ENCODE peak calls at places on chromosomes 7 and 10, in six cellular contexts. J, N, C, O, K and U are unnamed samples.

GRCh38 chr7:44281811-44282600 is 43.4 kb downstream of the CAMK2B start:
- DNase-seq in J (no peak), N (no peak), C (no peak), O (no peak), K (no peak), U (no peak)

GRCh38 chr7:33743594-33743993 is 161.7 kb upstream of the BMPER start:
- DNase-seq in J (no peak), N (no peak), C (no peak), O (no peak), K (peak), U (no peak)

GRCh38 chr10:119189811-119190282 is 11.2 kb upstream of the PRDX3 start:
- DNase-seq in J (no peak), N (no peak), C (no peak), O (no peak), K (peak), U (no peak)

GRCh38 chr7:84508569-84508968 is 314.0 kb upstream of the SEMA3A start:
- DNase-seq in J (no peak), N (no peak), C (no peak), O (no peak), K (no peak), U (no peak)

GRCh38 chr7:112160130-112160770 is 45.9 kb downstream of the DOCK4 start:
- DNase-seq in J (no peak), N (no peak), C (no peak), O (no peak), K (peak), U (no peak)

GRCh38 chr10:124339951-124340760 is 78.6 kb downstream of the OAT start:
- DNase-seq in J (no peak), N (no peak), C (no peak), O (no peak), K (no peak), U (no peak)

GRCh38 chr10:13271552-13272163 is 28.2 kb downstream of the PHYH start:
- DNase-seq in J (peak), N (peak), C (peak), O (peak), K (peak), U (peak)

GRCh38 chr7:42739591-42739990 is 172.3 kb downstream of the C7orf25 start:
- DNase-seq in J (no peak), N (no peak), C (no peak), O (no peak), K (no peak), U (no peak)

GRCh38 chr7:24936121-24936824 is 43.7 kb downstream of the OSBPL3 start:
- DNase-seq in J (peak), N (no peak), C (no peak), O (no peak), K (peak), U (no peak)

GRCh38 chr7:158443014-158443687 is 144.5 kb downstream of the PTPRN2 start:
- DNase-seq in J (no peak), N (no peak), C (no peak), O (no peak), K (no peak), U (no peak)

GRCh38 chr10:110422548-110422947 is 75.2 kb upstream of the DUSP5 start:
- DNase-seq in J (peak), N (no peak), C (no peak), O (no peak), K (no peak), U (no peak)

GRCh38 chr10:85170026-85170425 is 841.6 kb downstream of the CCSER2 start:
- DNase-seq in J (no peak), N (no peak), C (no peak), O (no peak), K (no peak), U (no peak)

GRCh38 chr10:49218480-49218879 is 30.3 kb upstream of the TMEM273 start:
- DNase-seq in J (no peak), N (no peak), C (no peak), O (no peak), K (no peak), U (no peak)

GRCh38 chr7:151251328-151251925 is 2.9 kb upstream of the SMARCD3 start:
- DNase-seq in J (peak), N (no peak), C (no peak), O (no peak), K (peak), U (no peak)

GRCh38 chr7:76303829-76304505 is 1.5 kb downstream of the HSPB1 start:
- DNase-seq in J (no peak), N (no peak), C (no peak), O (no peak), K (peak), U (no peak)

GRCh38 chr10:33335800-33336605 is 1.5 kb upstream of the NRP1 start:
- DNase-seq in J (peak), N (peak), C (no peak), O (no peak), K (no peak), U (no peak)

GRCh38 chr7:70215491-70215890 is 617.2 kb downstream of the AUTS2 start:
- DNase-seq in J (no peak), N (no peak), C (no peak), O (no peak), K (peak), U (no peak)